ENCODE peak calls at places on chromosomes 2 and 18, in six cellular contexts. S, V, D, N, T and K are unnamed samples.
A peak's percentile ranks its signal among the peaks of the same experiment; 100 is the strongest.

GRCh38 chr18:14914771-14915170 is 166.8 kb downstream of the ANKRD30B start:
- DNase-seq in D (no peak), V (no peak), S (no peak), T (no peak), N (no peak), K (no peak)

GRCh38 chr2:25606892-25607291 is 66.5 kb downstream of the DTNB start:
- DNase-seq in S (no peak), T (no peak), D (no peak), N (no peak), V (no peak), K (no peak)

GRCh38 chr2:112156152-112156986 is 18.2 kb downstream of the FBLN7 start:
- DNase-seq in T (no peak), N (no peak), S (peak; percentile 70), D (no peak), V (no peak), K (no peak)

GRCh38 chr2:28378679-28379392 is 13.8 kb upstream of the FOSL2 start:
- DNase-seq in S (no peak), V (no peak), D (no peak), N (no peak), T (no peak), K (no peak)

GRCh38 chr2:126975671-126976655 is 77.3 kb downstream of the TEX51 start:
- DNase-seq in S (no peak), T (no peak), V (no peak), D (peak; percentile 22), N (no peak), K (no peak)

GRCh38 chr2:8431446-8432125 is 250.3 kb upstream of the ID2 start:
- DNase-seq in T (no peak), D (no peak), S (peak; percentile 37), N (no peak), V (no peak), K (no peak)

GRCh38 chr2:95760839-95761525 is 169.2 kb downstream of the TRIM43 start:
- DNase-seq in S (peak; percentile 46), D (no peak), N (no peak), T (no peak), V (peak; percentile 40), K (no peak)

GRCh38 chr2:20141056-20141762 is 83.7 kb downstream of the SDC1 start:
- DNase-seq in D (no peak), V (no peak), N (no peak), T (peak; percentile 74), S (no peak), K (no peak)

GRCh38 chr2:160592401-160592800 is 98.8 kb upstream of the RBMS1 start:
- DNase-seq in N (no peak), T (no peak), D (no peak), S (no peak), V (no peak), K (no peak)

GRCh38 chr18:13364721-13365205 is 146.2 kb downstream of the LDLRAD4 start:
- DNase-seq in S (peak; percentile 47), D (no peak), V (no peak), N (no peak), T (no peak), K (no peak)

GRCh38 chr2:235286624-235287368 is 207.0 kb upstream of the AGAP1 start:
- DNase-seq in N (no peak), D (no peak), V (no peak), S (no peak), T (no peak), K (no peak)

GRCh38 chr2:111116843-111117665 is 3.7 kb upstream of the BCL2L11 start:
- DNase-seq in S (peak; percentile 80), V (peak; percentile 59), N (peak; percentile 85), T (peak; percentile 82), D (peak; percentile 87), K (peak; percentile 23)

GRCh38 chr18:2179498-2180183 is 391.7 kb downstream of the METTL4 start:
- DNase-seq in T (no peak), S (no peak), N (no peak), V (no peak), D (no peak), K (no peak)

GRCh38 chr18:7872569-7872968 is 305.5 kb downstream of the PTPRM start:
- DNase-seq in S (no peak), T (no peak), N (no peak), V (no peak), D (no peak), K (peak; percentile 10)

GRCh38 chr2:223954401-223954800 is 2.9 kb upstream of the MRPL44 start:
- DNase-seq in D (no peak), V (no peak), S (no peak), N (no peak), T (no peak), K (no peak)

GRCh38 chr2:128314348-128315121 is 4.1 kb downstream of the HS6ST1 start:
- DNase-seq in N (peak; percentile 6), S (peak; percentile 55), D (peak; percentile 2), V (no peak), T (peak; percentile 57), K (no peak)

GRCh38 chr2:198042189-198042588 is 237.8 kb downstream of the PLCL1 start:
- DNase-seq in D (no peak), N (no peak), V (no peak), T (no peak), S (no peak), K (no peak)

GRCh38 chr2:102120261-102121259 is 22.0 kb upstream of the IL1R1 start:
- DNase-seq in D (no peak), N (no peak), S (no peak), T (no peak), V (no peak), K (no peak)

GRCh38 chr2:9554841-9555337 is 741 bp downstream of the ADAM17 start:
- DNase-seq in V (no peak), S (no peak), T (no peak), D (no peak), N (no peak), K (no peak)

GRCh38 chr18:76532875-76533274 is 37.8 kb upstream of the ZNF516 start:
- DNase-seq in D (no peak), N (no peak), V (no peak), S (no peak), T (no peak), K (no peak)

GRCh38 chr2:98488252-98488651 is 43.6 kb downstream of the INPP4A start:
- DNase-seq in N (no peak), S (no peak), D (no peak), V (no peak), T (no peak), K (no peak)

GRCh38 chr2:211062213-211062612 is 505.8 kb downstream of the CPS1 start:
- DNase-seq in D (no peak), S (no peak), T (no peak), N (no peak), V (no peak), K (no peak)

GRCh38 chr2:1702186-1702565 is 42.1 kb downstream of the PXDN start:
- DNase-seq in T (no peak), V (no peak), D (no peak), N (no peak), S (no peak), K (no peak)

GRCh38 chr2:75021672-75022071 is 63.2 kb downstream of the POLE4 start:
- DNase-seq in N (no peak), T (no peak), D (peak; percentile 20), V (no peak), S (no peak), K (no peak)

GRCh38 chr18:3037423-3037915 is 24.5 kb upstream of the LPIN2 start:
- DNase-seq in T (no peak), V (no peak), S (peak; percentile 42), N (no peak), D (no peak), K (no peak)

GRCh38 chr18:76451475-76452331 is 43.3 kb downstream of the ZNF516 start:
- DNase-seq in D (no peak), T (peak; percentile 32), S (peak; percentile 54), V (peak; percentile 21), N (peak; percentile 80), K (no peak)

GRCh38 chr2:112784199-112785189 is at the start of gene IL1A:
- DNase-seq in T (no peak), D (peak; percentile 72), V (no peak), N (no peak), S (no peak), K (no peak)

GRCh38 chr18:4352746-4353522 is 102.2 kb downstream of the DLGAP1 start:
- DNase-seq in N (peak; percentile 25), S (no peak), D (no peak), T (no peak), V (no peak), K (no peak)

GRCh38 chr18:43247944-43248343 is 29.3 kb downstream of the SYT4 start:
- DNase-seq in T (no peak), N (no peak), V (no peak), D (no peak), S (no peak), K (no peak)

GRCh38 chr2:233807966-233808892 is 30.1 kb downstream of the MROH2A start:
- DNase-seq in D (no peak), N (no peak), V (no peak), T (no peak), S (peak; percentile 35), K (no peak)

GRCh38 chr2:20604957-20605381 is 45.9 kb downstream of the HS1BP3 start:
- DNase-seq in N (no peak), V (no peak), D (no peak), S (no peak), T (peak; percentile 30), K (no peak)

GRCh38 chr2:84841577-84841976 is 39.3 kb downstream of the TRABD2A start:
- DNase-seq in S (no peak), D (no peak), V (no peak), N (no peak), T (no peak), K (no peak)

GRCh38 chr2:119421731-119422130 is 9.9 kb upstream of the TMEM37 start:
- DNase-seq in V (no peak), D (no peak), N (no peak), T (no peak), S (no peak), K (no peak)

GRCh38 chr2:55019547-55020258 is 30.5 kb downstream of the RTN4 start:
- DNase-seq in T (no peak), D (no peak), S (no peak), N (no peak), V (no peak), K (no peak)

GRCh38 chr2:68190991-68191731 is 33.5 kb downstream of the PNO1 start:
- DNase-seq in V (no peak), N (no peak), T (no peak), S (no peak), D (no peak), K (no peak)

GRCh38 chr2:172080641-172081230 is 4.6 kb upstream of the DLX1 start:
- DNase-seq in T (no peak), S (no peak), V (no peak), N (no peak), D (peak; percentile 55), K (no peak)

GRCh38 chr2:148253716-148254115 is 232.8 kb downstream of the MBD5 start:
- DNase-seq in D (no peak), N (peak; percentile 21), T (no peak), S (no peak), V (no peak), K (no peak)

GRCh38 chr18:36676629-36677028 is 152.2 kb downstream of the TPGS2 start:
- DNase-seq in S (no peak), D (no peak), N (no peak), T (no peak), V (no peak), K (no peak)